ENCODE peak calls at places on chromosome 19, in four cellular contexts. One of them, this sample, is unnamed.

GRCh38 chr19:50778906-50779430 is 8.7 kb downstream of the GPR32 start:
- DNase-seq in C1 segment of cervical spinal cord: no peak
- DNase-seq in GM13976: no peak
- DNase-seq in HEK293T: no peak
- DNase-seq in this sample: no peak

GRCh38 chr19:20162821-20163220 is 4.2 kb upstream of the ZNF486 start:
- DNase-seq in C1 segment of cervical spinal cord: no peak
- DNase-seq in HEK293T: no peak
- DNase-seq in GM13976: no peak
- DNase-seq in this sample: no peak

GRCh38 chr19:40413291-40413994 is at the start of gene PRX:
- DNase-seq in C1 segment of cervical spinal cord: no peak
- DNase-seq in GM13976: peak
- DNase-seq in HEK293T: no peak
- DNase-seq in this sample: no peak

GRCh38 chr19:47273313-47274070 is 1.2 kb upstream of the INAFM1 start:
- DNase-seq in GM13976: peak
- DNase-seq in HEK293T: peak
- DNase-seq in C1 segment of cervical spinal cord: peak
- DNase-seq in this sample: peak

GRCh38 chr19:2108251-2109016 is 11.7 kb downstream of the IZUMO4 start:
- DNase-seq in C1 segment of cervical spinal cord: no peak
- DNase-seq in GM13976: no peak
- DNase-seq in HEK293T: no peak
- DNase-seq in this sample: no peak

GRCh38 chr19:11067356-11068113 is 21.7 kb upstream of the LDLR start:
- DNase-seq in HEK293T: no peak
- DNase-seq in C1 segment of cervical spinal cord: no peak
- DNase-seq in GM13976: no peak
- DNase-seq in this sample: no peak

GRCh38 chr19:29881386-29881785 is 60.7 kb upstream of the URI1 start:
- DNase-seq in HEK293T: no peak
- DNase-seq in GM13976: no peak
- DNase-seq in C1 segment of cervical spinal cord: no peak
- DNase-seq in this sample: no peak

GRCh38 chr19:7844951-7845350 is 14.9 kb downstream of the EVI5L start:
- DNase-seq in HEK293T: no peak
- DNase-seq in C1 segment of cervical spinal cord: no peak
- DNase-seq in GM13976: no peak
- DNase-seq in this sample: no peak

GRCh38 chr19:18809149-18809978 is 18.3 kb upstream of the COMP start:
- DNase-seq in HEK293T: no peak
- DNase-seq in C1 segment of cervical spinal cord: peak
- DNase-seq in GM13976: no peak
- DNase-seq in this sample: no peak

GRCh38 chr19:17327654-17328516 is 6.8 kb downstream of the ANO8 start:
- DNase-seq in GM13976: peak
- DNase-seq in HEK293T: peak
- DNase-seq in C1 segment of cervical spinal cord: no peak
- DNase-seq in this sample: peak

GRCh38 chr19:4144666-4145261 is 8.7 kb upstream of the CREB3L3 start:
- DNase-seq in GM13976: peak
- DNase-seq in HEK293T: no peak
- DNase-seq in C1 segment of cervical spinal cord: no peak
- DNase-seq in this sample: no peak

GRCh38 chr19:49441960-49442350 is 628 bp upstream of the SLC17A7 start:
- DNase-seq in C1 segment of cervical spinal cord: no peak
- DNase-seq in GM13976: no peak
- DNase-seq in HEK293T: no peak
- DNase-seq in this sample: no peak

GRCh38 chr19:2722541-2723344 is 1.6 kb upstream of the DIRAS1 start:
- DNase-seq in GM13976: no peak
- DNase-seq in C1 segment of cervical spinal cord: peak
- DNase-seq in HEK293T: no peak
- DNase-seq in this sample: no peak

GRCh38 chr19:13619203-13619632 is 112.9 kb upstream of the CACNA1A start:
- DNase-seq in GM13976: no peak
- DNase-seq in HEK293T: no peak
- DNase-seq in C1 segment of cervical spinal cord: no peak
- DNase-seq in this sample: no peak

GRCh38 chr19:49595006-49595818 is 4.2 kb downstream of the PRR12 start:
- DNase-seq in HEK293T: no peak
- DNase-seq in GM13976: no peak
- DNase-seq in C1 segment of cervical spinal cord: no peak
- DNase-seq in this sample: no peak

GRCh38 chr19:1172353-1173159 is 1.5 kb downstream of the SBNO2 start:
- DNase-seq in C1 segment of cervical spinal cord: peak
- DNase-seq in GM13976: no peak
- DNase-seq in HEK293T: no peak
- DNase-seq in this sample: no peak

GRCh38 chr19:4597278-4597974 is 37.9 kb upstream of the SEMA6B start:
- DNase-seq in GM13976: no peak
- DNase-seq in C1 segment of cervical spinal cord: no peak
- DNase-seq in HEK293T: no peak
- DNase-seq in this sample: peak

GRCh38 chr19:30253581-30253996 is 118.6 kb upstream of the ZNF536 start:
- DNase-seq in HEK293T: peak
- DNase-seq in C1 segment of cervical spinal cord: no peak
- DNase-seq in GM13976: no peak
- DNase-seq in this sample: no peak

GRCh38 chr19:16899566-16900075 is 10.8 kb downstream of the F2RL3 start:
- DNase-seq in HEK293T: peak
- DNase-seq in C1 segment of cervical spinal cord: no peak
- DNase-seq in GM13976: peak
- DNase-seq in this sample: peak

GRCh38 chr19:45779231-45780145 is 2.8 kb downstream of the DMPK start:
- DNase-seq in GM13976: peak
- DNase-seq in HEK293T: peak
- DNase-seq in C1 segment of cervical spinal cord: no peak
- DNase-seq in this sample: peak

GRCh38 chr19:56141416-56141992 is 417 bp downstream of the ZNF444 start:
- DNase-seq in HEK293T: no peak
- DNase-seq in GM13976: peak
- DNase-seq in C1 segment of cervical spinal cord: no peak
- DNase-seq in this sample: peak

GRCh38 chr19:17948967-17949930 is 16.4 kb downstream of the CCDC124 start:
- DNase-seq in HEK293T: no peak
- DNase-seq in GM13976: peak
- DNase-seq in C1 segment of cervical spinal cord: no peak
- DNase-seq in this sample: peak

GRCh38 chr19:5321851-5322681 is 18.5 kb downstream of the PTPRS start:
- DNase-seq in HEK293T: no peak
- DNase-seq in GM13976: peak
- DNase-seq in C1 segment of cervical spinal cord: no peak
- DNase-seq in this sample: peak

GRCh38 chr19:49364083-49364687 is 508 bp downstream of the DKKL1 start:
- DNase-seq in GM13976: no peak
- DNase-seq in C1 segment of cervical spinal cord: no peak
- DNase-seq in HEK293T: no peak
- DNase-seq in this sample: no peak

GRCh38 chr19:55443045-55443823 is at the start of gene SHISA7:
- DNase-seq in C1 segment of cervical spinal cord: no peak
- DNase-seq in GM13976: no peak
- DNase-seq in HEK293T: no peak
- DNase-seq in this sample: no peak

GRCh38 chr19:1601613-1602064 is 3.6 kb downstream of the UQCR11 start:
- DNase-seq in C1 segment of cervical spinal cord: no peak
- DNase-seq in HEK293T: no peak
- DNase-seq in GM13976: no peak
- DNase-seq in this sample: no peak

GRCh38 chr19:35991731-35992450 is 3.1 kb upstream of the SDHAF1 start:
- DNase-seq in GM13976: no peak
- DNase-seq in HEK293T: no peak
- DNase-seq in C1 segment of cervical spinal cord: no peak
- DNase-seq in this sample: no peak

GRCh38 chr19:19696386-19696785 is 27.7 kb downstream of the ZNF101 start:
- DNase-seq in C1 segment of cervical spinal cord: no peak
- DNase-seq in HEK293T: no peak
- DNase-seq in GM13976: no peak
- DNase-seq in this sample: no peak

GRCh38 chr19:55738302-55738701 is at the start of gene NLRP9:
- DNase-seq in GM13976: no peak
- DNase-seq in C1 segment of cervical spinal cord: no peak
- DNase-seq in HEK293T: no peak
- DNase-seq in this sample: no peak

GRCh38 chr19:29501816-29502580 is 23.8 kb upstream of the VSTM2B start:
- DNase-seq in C1 segment of cervical spinal cord: no peak
- DNase-seq in HEK293T: no peak
- DNase-seq in GM13976: no peak
- DNase-seq in this sample: no peak

GRCh38 chr19:17424743-17425365 is 5.0 kb downstream of the MVB12A start:
- DNase-seq in C1 segment of cervical spinal cord: no peak
- DNase-seq in HEK293T: peak
- DNase-seq in GM13976: peak
- DNase-seq in this sample: peak

GRCh38 chr19:6532244-6532999 is 1.6 kb downstream of the TNFSF9 start:
- DNase-seq in C1 segment of cervical spinal cord: no peak
- DNase-seq in GM13976: peak
- DNase-seq in HEK293T: no peak
- DNase-seq in this sample: peak

GRCh38 chr19:47865166-47865565 is 6.1 kb downstream of the TPRX2 start:
- DNase-seq in HEK293T: no peak
- DNase-seq in GM13976: no peak
- DNase-seq in C1 segment of cervical spinal cord: no peak
- DNase-seq in this sample: no peak